ENCODE peak calls at places on chromosomes 12 and 14, in eight cellular contexts. One of them, this sample, is unnamed.

GRCh38 chr12:47903151-47903611 is 1.6 kb downstream of the VDR start:
- DNase-seq in tibial artery: peak
- DNase-seq in K562: peak
- DNase-seq in RWPE2: no peak
- DNase-seq in ovary: no peak
- DNase-seq in esophagus muscularis mucosa: no peak
- DNase-seq in omental fat pad: no peak
- DNase-seq in AG04450: peak
- DNase-seq in this sample: peak

GRCh38 chr12:108356902-108357806 is 18.0 kb upstream of the CMKLR1 start:
- DNase-seq in tibial artery: no peak
- DNase-seq in K562: no peak
- DNase-seq in RWPE2: no peak
- DNase-seq in ovary: no peak
- DNase-seq in esophagus muscularis mucosa: no peak
- DNase-seq in omental fat pad: no peak
- DNase-seq in AG04450: no peak
- DNase-seq in this sample: no peak

GRCh38 chr14:34633697-34634096 is 3.7 kb upstream of the SNX6 start:
- DNase-seq in tibial artery: no peak
- DNase-seq in K562: no peak
- DNase-seq in RWPE2: no peak
- DNase-seq in ovary: no peak
- DNase-seq in esophagus muscularis mucosa: no peak
- DNase-seq in omental fat pad: no peak
- DNase-seq in AG04450: no peak
- DNase-seq in this sample: no peak

GRCh38 chr14:68214431-68214830 is 394.9 kb downstream of the RAD51B start:
- DNase-seq in tibial artery: no peak
- DNase-seq in K562: no peak
- DNase-seq in RWPE2: no peak
- DNase-seq in ovary: no peak
- DNase-seq in esophagus muscularis mucosa: no peak
- DNase-seq in omental fat pad: no peak
- DNase-seq in AG04450: no peak
- DNase-seq in this sample: no peak

GRCh38 chr12:87779016-87779415 is 250.2 kb downstream of the C12orf50 start:
- DNase-seq in tibial artery: no peak
- DNase-seq in K562: no peak
- DNase-seq in RWPE2: no peak
- DNase-seq in ovary: no peak
- DNase-seq in esophagus muscularis mucosa: no peak
- DNase-seq in omental fat pad: no peak
- DNase-seq in AG04450: no peak
- DNase-seq in this sample: no peak

GRCh38 chr12:6936642-6937480 is 6.8 kb upstream of the RNU7-1 start:
- DNase-seq in tibial artery: no peak
- DNase-seq in K562: no peak
- DNase-seq in RWPE2: no peak
- DNase-seq in ovary: peak
- DNase-seq in esophagus muscularis mucosa: no peak
- DNase-seq in omental fat pad: no peak
- DNase-seq in AG04450: no peak
- DNase-seq in this sample: no peak

GRCh38 chr12:95848575-95849388 is 10.0 kb upstream of the SNRPF start:
- DNase-seq in tibial artery: no peak
- DNase-seq in K562: no peak
- DNase-seq in RWPE2: no peak
- DNase-seq in ovary: no peak
- DNase-seq in esophagus muscularis mucosa: no peak
- DNase-seq in omental fat pad: no peak
- DNase-seq in AG04450: no peak
- DNase-seq in this sample: peak

GRCh38 chr14:60212503-60213371 is 36.3 kb upstream of the PPM1A start:
- DNase-seq in tibial artery: no peak
- DNase-seq in K562: no peak
- DNase-seq in RWPE2: no peak
- DNase-seq in ovary: no peak
- DNase-seq in esophagus muscularis mucosa: no peak
- DNase-seq in omental fat pad: no peak
- DNase-seq in AG04450: no peak
- DNase-seq in this sample: no peak

GRCh38 chr12:125775507-125775906 is 710.3 kb downstream of the AACS start:
- DNase-seq in tibial artery: no peak
- DNase-seq in K562: no peak
- DNase-seq in RWPE2: no peak
- DNase-seq in ovary: no peak
- DNase-seq in esophagus muscularis mucosa: no peak
- DNase-seq in omental fat pad: no peak
- DNase-seq in AG04450: no peak
- DNase-seq in this sample: no peak

GRCh38 chr14:38238332-38238731 is 17.6 kb downstream of the CLEC14A start:
- DNase-seq in tibial artery: no peak
- DNase-seq in K562: no peak
- DNase-seq in RWPE2: no peak
- DNase-seq in ovary: no peak
- DNase-seq in esophagus muscularis mucosa: no peak
- DNase-seq in omental fat pad: no peak
- DNase-seq in AG04450: peak
- DNase-seq in this sample: peak

GRCh38 chr12:202081-202731 is 11.8 kb downstream of the SLC6A12 start:
- DNase-seq in tibial artery: no peak
- DNase-seq in K562: no peak
- DNase-seq in RWPE2: no peak
- DNase-seq in ovary: no peak
- DNase-seq in esophagus muscularis mucosa: no peak
- DNase-seq in omental fat pad: no peak
- DNase-seq in AG04450: no peak
- DNase-seq in this sample: no peak

GRCh38 chr12:66127695-66128094 is 2.9 kb downstream of the LLPH start:
- DNase-seq in tibial artery: no peak
- DNase-seq in K562: no peak
- DNase-seq in RWPE2: no peak
- DNase-seq in ovary: no peak
- DNase-seq in esophagus muscularis mucosa: no peak
- DNase-seq in omental fat pad: no peak
- DNase-seq in AG04450: no peak
- DNase-seq in this sample: no peak

GRCh38 chr12:2268478-2269286 is 215.9 kb downstream of the CACNA1C start:
- DNase-seq in tibial artery: peak
- DNase-seq in K562: no peak
- DNase-seq in RWPE2: no peak
- DNase-seq in ovary: no peak
- DNase-seq in esophagus muscularis mucosa: no peak
- DNase-seq in omental fat pad: no peak
- DNase-seq in AG04450: no peak
- DNase-seq in this sample: peak

GRCh38 chr14:66105819-66106218 is 380.4 kb upstream of the CCDC196 start:
- DNase-seq in tibial artery: no peak
- DNase-seq in K562: no peak
- DNase-seq in RWPE2: no peak
- DNase-seq in ovary: no peak
- DNase-seq in esophagus muscularis mucosa: no peak
- DNase-seq in omental fat pad: no peak
- DNase-seq in AG04450: no peak
- DNase-seq in this sample: no peak

GRCh38 chr12:71160585-71160984 is 2.8 kb upstream of the TSPAN8 start:
- DNase-seq in tibial artery: no peak
- DNase-seq in K562: no peak
- DNase-seq in RWPE2: no peak
- DNase-seq in ovary: no peak
- DNase-seq in esophagus muscularis mucosa: no peak
- DNase-seq in omental fat pad: no peak
- DNase-seq in AG04450: no peak
- DNase-seq in this sample: no peak

GRCh38 chr14:59262717-59263469 is 74.4 kb downstream of the DAAM1 start:
- DNase-seq in tibial artery: no peak
- DNase-seq in K562: no peak
- DNase-seq in RWPE2: no peak
- DNase-seq in ovary: no peak
- DNase-seq in esophagus muscularis mucosa: no peak
- DNase-seq in omental fat pad: no peak
- DNase-seq in AG04450: no peak
- DNase-seq in this sample: no peak

GRCh38 chr14:92613008-92613658 is 99.6 kb downstream of the RIN3 start:
- DNase-seq in tibial artery: no peak
- DNase-seq in K562: peak
- DNase-seq in RWPE2: no peak
- DNase-seq in ovary: no peak
- DNase-seq in esophagus muscularis mucosa: no peak
- DNase-seq in omental fat pad: no peak
- DNase-seq in AG04450: no peak
- DNase-seq in this sample: no peak
- TF ChIP-seq CTCF in tibial artery: peak
- TF ChIP-seq CTCF in K562: peak
- TF ChIP-seq CTCF in RWPE2: peak
- TF ChIP-seq CTCF in ovary: no peak
- TF ChIP-seq CTCF in esophagus muscularis mucosa: peak
- TF ChIP-seq CTCF in omental fat pad: no peak
- TF ChIP-seq CTCF in AG04450: peak
- TF ChIP-seq CTCF in this sample: peak

DNA sequence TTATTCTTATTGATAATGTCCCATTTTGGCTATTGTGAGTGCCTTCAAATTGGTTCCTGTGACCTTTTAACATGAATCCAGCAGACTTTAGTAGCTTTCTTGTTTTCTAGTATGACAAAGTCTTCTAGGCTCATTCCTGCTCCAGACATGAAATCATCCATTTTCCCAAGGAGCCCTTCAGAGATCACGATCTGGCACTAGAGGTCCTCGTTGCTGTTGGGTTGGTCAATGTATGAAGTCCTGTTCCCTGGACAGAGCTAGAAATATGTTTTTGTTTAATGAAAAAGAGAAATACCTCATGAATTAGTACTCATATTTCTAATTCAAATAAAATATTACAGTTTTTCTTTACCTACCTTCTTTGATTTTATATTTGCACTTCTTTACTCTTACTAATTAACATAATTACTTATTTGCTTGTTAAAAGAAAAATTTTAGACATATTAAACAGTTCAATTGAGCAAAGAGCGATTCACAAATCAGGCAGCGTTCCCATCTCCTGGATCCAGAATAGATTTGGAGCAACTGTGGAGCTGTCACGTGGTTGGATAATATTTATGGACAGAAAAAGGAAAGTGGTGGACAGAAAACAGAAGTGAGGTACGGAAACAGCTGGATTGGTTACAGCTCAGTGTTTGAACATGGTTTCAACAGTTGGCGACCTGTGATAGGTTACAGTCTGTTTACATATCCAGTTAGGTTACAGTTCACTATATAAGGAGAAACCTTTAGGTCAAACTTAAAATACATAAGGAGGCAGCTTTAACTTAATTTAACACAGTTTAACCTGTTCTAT is 19.8 kb upstream of the FAM234B start:
- DNase-seq in tibial artery: peak
- DNase-seq in K562: peak
- DNase-seq in RWPE2: no peak
- DNase-seq in ovary: no peak
- DNase-seq in esophagus muscularis mucosa: no peak
- DNase-seq in omental fat pad: no peak
- DNase-seq in AG04450: no peak
- DNase-seq in this sample: peak
- TF ChIP-seq CTCF in tibial artery: peak
- TF ChIP-seq CTCF in K562: peak
- TF ChIP-seq CTCF in RWPE2: no peak
- TF ChIP-seq CTCF in ovary: no peak
- TF ChIP-seq CTCF in esophagus muscularis mucosa: peak
- TF ChIP-seq CTCF in omental fat pad: no peak
- TF ChIP-seq CTCF in AG04450: peak
- TF ChIP-seq CTCF in this sample: peak

GRCh38 chr12:57775563-57776246 is 3.3 kb downstream of the EEF1AKMT3 start:
- DNase-seq in tibial artery: no peak
- DNase-seq in K562: no peak
- DNase-seq in RWPE2: no peak
- DNase-seq in ovary: no peak
- DNase-seq in esophagus muscularis mucosa: no peak
- DNase-seq in omental fat pad: no peak
- DNase-seq in AG04450: no peak
- DNase-seq in this sample: no peak
- TF ChIP-seq CTCF in tibial artery: no peak
- TF ChIP-seq CTCF in K562: peak
- TF ChIP-seq CTCF in RWPE2: no peak
- TF ChIP-seq CTCF in ovary: no peak
- TF ChIP-seq CTCF in esophagus muscularis mucosa: no peak
- TF ChIP-seq CTCF in omental fat pad: no peak
- TF ChIP-seq CTCF in AG04450: peak
- TF ChIP-seq CTCF in this sample: peak

DNA sequence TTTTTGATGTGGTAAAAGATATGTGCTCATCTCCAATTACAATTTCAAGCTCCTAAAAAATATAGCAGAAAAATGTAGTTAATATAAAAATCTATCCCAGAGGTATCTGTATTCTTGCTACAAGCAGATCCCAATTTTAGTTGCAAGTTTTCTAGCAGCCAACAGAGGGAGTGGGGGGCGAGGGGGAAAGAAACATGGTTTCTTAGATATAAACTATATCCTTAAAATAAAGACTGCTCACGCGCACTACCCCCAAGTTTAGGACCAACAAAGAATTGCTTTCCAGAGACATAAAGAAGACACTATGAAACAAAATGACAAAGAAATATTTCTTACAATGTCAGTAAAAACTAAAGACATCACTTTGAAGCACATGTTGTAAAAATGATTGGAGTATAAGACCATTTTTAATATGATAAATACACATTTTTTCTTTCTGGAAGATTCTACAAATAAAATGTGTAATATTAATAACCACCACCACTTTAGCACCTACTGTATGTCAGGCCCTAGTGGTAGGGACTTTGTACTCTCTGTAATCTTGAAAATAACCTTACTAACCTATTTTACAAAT is 5.4 kb downstream of the MAGOHB start:
- DNase-seq in tibial artery: no peak
- DNase-seq in K562: peak
- DNase-seq in RWPE2: no peak
- DNase-seq in ovary: no peak
- DNase-seq in esophagus muscularis mucosa: no peak
- DNase-seq in omental fat pad: no peak
- DNase-seq in AG04450: no peak
- DNase-seq in this sample: peak
- TF ChIP-seq CTCF in tibial artery: no peak
- TF ChIP-seq CTCF in K562: peak
- TF ChIP-seq CTCF in RWPE2: peak
- TF ChIP-seq CTCF in ovary: no peak
- TF ChIP-seq CTCF in esophagus muscularis mucosa: no peak
- TF ChIP-seq CTCF in omental fat pad: no peak
- TF ChIP-seq CTCF in AG04450: peak
- TF ChIP-seq CTCF in this sample: peak